ENCODE peak calls at places on chromosomes 13 and 19, in nine cellular contexts. One of them, this sample, is unnamed.

GRCh38 chr13:60986301-60986700 is 429.3 kb downstream of the PCDH20 start:
- DNase-seq in DND-41: no peak
- DNase-seq in stimulated activated CD8-positive, alpha-beta memory T cell treated with anti-CD3 and anti-CD28 coated beads, Interleukin-2, amount 100 ng/mL, for 1 hour: no peak
- DNase-seq in NCI-H748 treated with DMSO at 0.1 percent for 48 hours: no peak
- DNase-seq in right lobe of liver: no peak
- DNase-seq in astrocyte of the hippocampus: no peak
- DNase-seq in NCI-H1105: no peak
- DNase-seq in right cardiac atrium: no peak
- DNase-seq in left cardiac atrium: no peak
- DNase-seq in this sample: no peak

GRCh38 chr13:25372275-25373081 is 704 bp downstream of the ATP8A2 start:
- DNase-seq in DND-41: no peak
- DNase-seq in stimulated activated CD8-positive, alpha-beta memory T cell treated with anti-CD3 and anti-CD28 coated beads, Interleukin-2, amount 100 ng/mL, for 1 hour: no peak
- DNase-seq in NCI-H748 treated with DMSO at 0.1 percent for 48 hours: peak
- DNase-seq in right lobe of liver: no peak
- DNase-seq in astrocyte of the hippocampus: peak
- DNase-seq in NCI-H1105: no peak
- DNase-seq in right cardiac atrium: no peak
- DNase-seq in left cardiac atrium: no peak
- DNase-seq in this sample: no peak

GRCh38 chr19:55041627-55042343 is 3.7 kb upstream of the GP6 start:
- DNase-seq in DND-41: peak
- DNase-seq in stimulated activated CD8-positive, alpha-beta memory T cell treated with anti-CD3 and anti-CD28 coated beads, Interleukin-2, amount 100 ng/mL, for 1 hour: no peak
- DNase-seq in NCI-H748 treated with DMSO at 0.1 percent for 48 hours: no peak
- DNase-seq in right lobe of liver: no peak
- DNase-seq in astrocyte of the hippocampus: no peak
- DNase-seq in NCI-H1105: no peak
- DNase-seq in right cardiac atrium: no peak
- DNase-seq in left cardiac atrium: no peak
- DNase-seq in this sample: no peak

GRCh38 chr13:45728759-45729158 is 26.6 kb downstream of the CBY2 start:
- DNase-seq in DND-41: peak
- DNase-seq in stimulated activated CD8-positive, alpha-beta memory T cell treated with anti-CD3 and anti-CD28 coated beads, Interleukin-2, amount 100 ng/mL, for 1 hour: no peak
- DNase-seq in NCI-H748 treated with DMSO at 0.1 percent for 48 hours: no peak
- DNase-seq in right lobe of liver: no peak
- DNase-seq in astrocyte of the hippocampus: no peak
- DNase-seq in NCI-H1105: no peak
- DNase-seq in right cardiac atrium: no peak
- DNase-seq in left cardiac atrium: no peak
- DNase-seq in this sample: no peak

GRCh38 chr19:4455742-4456565 is 1.6 kb downstream of the UBXN6 start:
- DNase-seq in DND-41: no peak
- DNase-seq in stimulated activated CD8-positive, alpha-beta memory T cell treated with anti-CD3 and anti-CD28 coated beads, Interleukin-2, amount 100 ng/mL, for 1 hour: no peak
- DNase-seq in NCI-H748 treated with DMSO at 0.1 percent for 48 hours: no peak
- DNase-seq in right lobe of liver: no peak
- DNase-seq in astrocyte of the hippocampus: peak
- DNase-seq in NCI-H1105: peak
- DNase-seq in right cardiac atrium: peak
- DNase-seq in left cardiac atrium: peak
- DNase-seq in this sample: no peak

GRCh38 chr13:46119883-46120614 is 15.2 kb upstream of the CPB2 start:
- DNase-seq in DND-41: no peak
- DNase-seq in stimulated activated CD8-positive, alpha-beta memory T cell treated with anti-CD3 and anti-CD28 coated beads, Interleukin-2, amount 100 ng/mL, for 1 hour: no peak
- DNase-seq in NCI-H748 treated with DMSO at 0.1 percent for 48 hours: no peak
- DNase-seq in right lobe of liver: no peak
- DNase-seq in astrocyte of the hippocampus: peak
- DNase-seq in NCI-H1105: no peak
- DNase-seq in right cardiac atrium: no peak
- DNase-seq in left cardiac atrium: no peak
- DNase-seq in this sample: no peak

GRCh38 chr19:39046037-39046821 is 13.9 kb upstream of the FBXO27 start:
- DNase-seq in DND-41: no peak
- DNase-seq in stimulated activated CD8-positive, alpha-beta memory T cell treated with anti-CD3 and anti-CD28 coated beads, Interleukin-2, amount 100 ng/mL, for 1 hour: no peak
- DNase-seq in NCI-H748 treated with DMSO at 0.1 percent for 48 hours: no peak
- DNase-seq in right lobe of liver: no peak
- DNase-seq in astrocyte of the hippocampus: no peak
- DNase-seq in NCI-H1105: no peak
- DNase-seq in right cardiac atrium: no peak
- DNase-seq in left cardiac atrium: no peak
- DNase-seq in this sample: no peak

GRCh38 chr19:29503140-29503758 is 22.5 kb upstream of the VSTM2B start:
- DNase-seq in DND-41: no peak
- DNase-seq in stimulated activated CD8-positive, alpha-beta memory T cell treated with anti-CD3 and anti-CD28 coated beads, Interleukin-2, amount 100 ng/mL, for 1 hour: no peak
- DNase-seq in NCI-H748 treated with DMSO at 0.1 percent for 48 hours: no peak
- DNase-seq in right lobe of liver: peak
- DNase-seq in astrocyte of the hippocampus: no peak
- DNase-seq in NCI-H1105: no peak
- DNase-seq in right cardiac atrium: no peak
- DNase-seq in left cardiac atrium: no peak
- DNase-seq in this sample: no peak

GRCh38 chr13:90445179-90445578 is 902.3 kb upstream of the MIR17HG start:
- DNase-seq in DND-41: no peak
- DNase-seq in stimulated activated CD8-positive, alpha-beta memory T cell treated with anti-CD3 and anti-CD28 coated beads, Interleukin-2, amount 100 ng/mL, for 1 hour: no peak
- DNase-seq in NCI-H748 treated with DMSO at 0.1 percent for 48 hours: no peak
- DNase-seq in right lobe of liver: no peak
- DNase-seq in astrocyte of the hippocampus: peak
- DNase-seq in NCI-H1105: no peak
- DNase-seq in right cardiac atrium: no peak
- DNase-seq in left cardiac atrium: no peak
- DNase-seq in this sample: no peak

GRCh38 chr13:22926176-22927007 is 254.4 kb upstream of the SGCG start:
- DNase-seq in DND-41: no peak
- DNase-seq in stimulated activated CD8-positive, alpha-beta memory T cell treated with anti-CD3 and anti-CD28 coated beads, Interleukin-2, amount 100 ng/mL, for 1 hour: no peak
- DNase-seq in NCI-H748 treated with DMSO at 0.1 percent for 48 hours: no peak
- DNase-seq in right lobe of liver: no peak
- DNase-seq in astrocyte of the hippocampus: peak
- DNase-seq in NCI-H1105: no peak
- DNase-seq in right cardiac atrium: peak
- DNase-seq in left cardiac atrium: peak
- DNase-seq in this sample: no peak

GRCh38 chr13:100565291-100565690 is 23.3 kb downstream of the GGACT start:
- DNase-seq in DND-41: peak
- DNase-seq in stimulated activated CD8-positive, alpha-beta memory T cell treated with anti-CD3 and anti-CD28 coated beads, Interleukin-2, amount 100 ng/mL, for 1 hour: no peak
- DNase-seq in NCI-H748 treated with DMSO at 0.1 percent for 48 hours: no peak
- DNase-seq in right lobe of liver: no peak
- DNase-seq in astrocyte of the hippocampus: no peak
- DNase-seq in NCI-H1105: no peak
- DNase-seq in right cardiac atrium: no peak
- DNase-seq in left cardiac atrium: no peak
- DNase-seq in this sample: no peak

GRCh38 chr19:51525731-51526130 is 5.7 kb downstream of the SIGLEC6 start:
- DNase-seq in DND-41: no peak
- DNase-seq in stimulated activated CD8-positive, alpha-beta memory T cell treated with anti-CD3 and anti-CD28 coated beads, Interleukin-2, amount 100 ng/mL, for 1 hour: no peak
- DNase-seq in NCI-H748 treated with DMSO at 0.1 percent for 48 hours: no peak
- DNase-seq in right lobe of liver: no peak
- DNase-seq in astrocyte of the hippocampus: no peak
- DNase-seq in NCI-H1105: no peak
- DNase-seq in right cardiac atrium: no peak
- DNase-seq in left cardiac atrium: no peak
- DNase-seq in this sample: no peak

GRCh38 chr19:42422092-42422575 is 5.1 kb downstream of the LIPE start:
- DNase-seq in DND-41: no peak
- DNase-seq in stimulated activated CD8-positive, alpha-beta memory T cell treated with anti-CD3 and anti-CD28 coated beads, Interleukin-2, amount 100 ng/mL, for 1 hour: no peak
- DNase-seq in NCI-H748 treated with DMSO at 0.1 percent for 48 hours: no peak
- DNase-seq in right lobe of liver: no peak
- DNase-seq in astrocyte of the hippocampus: no peak
- DNase-seq in NCI-H1105: no peak
- DNase-seq in right cardiac atrium: no peak
- DNase-seq in left cardiac atrium: no peak
- DNase-seq in this sample: no peak

GRCh38 chr19:10006335-10006708 is 4.0 kb downstream of the COL5A3 start:
- DNase-seq in DND-41: peak
- DNase-seq in stimulated activated CD8-positive, alpha-beta memory T cell treated with anti-CD3 and anti-CD28 coated beads, Interleukin-2, amount 100 ng/mL, for 1 hour: no peak
- DNase-seq in NCI-H748 treated with DMSO at 0.1 percent for 48 hours: no peak
- DNase-seq in right lobe of liver: no peak
- DNase-seq in astrocyte of the hippocampus: peak
- DNase-seq in NCI-H1105: no peak
- DNase-seq in right cardiac atrium: peak
- DNase-seq in left cardiac atrium: peak
- DNase-seq in this sample: no peak

GRCh38 chr13:52827839-52828238 is 20.6 kb downstream of the PCDH8 start:
- DNase-seq in DND-41: no peak
- DNase-seq in stimulated activated CD8-positive, alpha-beta memory T cell treated with anti-CD3 and anti-CD28 coated beads, Interleukin-2, amount 100 ng/mL, for 1 hour: no peak
- DNase-seq in NCI-H748 treated with DMSO at 0.1 percent for 48 hours: no peak
- DNase-seq in right lobe of liver: no peak
- DNase-seq in astrocyte of the hippocampus: no peak
- DNase-seq in NCI-H1105: peak
- DNase-seq in right cardiac atrium: no peak
- DNase-seq in left cardiac atrium: no peak
- DNase-seq in this sample: no peak